ENCODE peak calls at places on chromosomes 4 and X, in five cellular contexts. D, C, X, P and N are unnamed samples.

GRCh38 chr4:1520145-1520661 is 114.0 kb upstream of the NKX1-1 start:
- ATAC-seq in X (no peak), D (no peak), P (no peak), C (no peak), N (no peak)

GRCh38 chr4:11698846-11699590 is 270.3 kb upstream of the HS3ST1 start:
- ATAC-seq in D (no peak), X (no peak), C (no peak), P (no peak), N (peak)

GRCh38 chrX:17547658-17548057 is 172.7 kb downstream of the NHS start:
- ATAC-seq in P (no peak), C (no peak), X (no peak), D (no peak), N (no peak)

GRCh38 chr4:2516635-2517034 is 19.8 kb upstream of the FAM193A start:
- ATAC-seq in C (no peak), X (no peak), D (no peak), P (no peak), N (no peak)

GRCh38 chrX:47191331-47191730 is 2.3 kb upstream of the UBA1 start:
- ATAC-seq in C (no peak), X (peak), D (peak), P (no peak), N (no peak)

GRCh38 chrX:43176686-43177085 is 398.7 kb upstream of the PPP1R2C start:
- ATAC-seq in D (no peak), X (no peak), P (no peak), C (no peak), N (no peak)

GRCh38 chr4:128573781-128574508 is 235.6 kb upstream of the JADE1 start:
- ATAC-seq in X (no peak), D (no peak), P (no peak), C (no peak), N (no peak)

GRCh38 chr4:101419324-101420135 is 72.2 kb upstream of the PPP3CA start:
- ATAC-seq in C (no peak), P (no peak), D (peak), X (no peak), N (no peak)

GRCh38 chr4:85555210-85555609 is 80.3 kb downstream of the ARHGAP24 start:
- ATAC-seq in X (no peak), P (no peak), C (no peak), D (no peak), N (no peak)

GRCh38 chr4:173013232-173013932 is 155.2 kb upstream of the GALNT7 start:
- ATAC-seq in X (peak), P (peak), D (no peak), C (peak), N (no peak)

GRCh38 chrX:17967888-17968287 is 106.8 kb upstream of the RAI2 start:
- ATAC-seq in C (no peak), P (no peak), X (no peak), D (no peak), N (no peak)

GRCh38 chr4:140018931-140019618 is 134.9 kb downstream of the MAML3 start:
- ATAC-seq in P (no peak), D (no peak), C (no peak), X (no peak), N (no peak)

GRCh38 chr4:189828298-189828697 is 112.4 kb upstream of the FRG1 start:
- ATAC-seq in D (no peak), X (no peak), C (no peak), P (no peak), N (no peak)

GRCh38 chr4:101328063-101328602 is 19.2 kb downstream of the PPP3CA start:
- ATAC-seq in D (peak), C (peak), X (peak), P (no peak), N (no peak)

GRCh38 chrX:2266445-2267349 is 234.1 kb downstream of the DHRSX start:
- ATAC-seq in P (no peak), C (peak), D (no peak), X (no peak), N (no peak)